ENCODE peak calls at places on chromosomes 7 and 10, in seven cellular contexts. F is heart left ventricle, S is lower lobe of right lung, W is body of pancreas, Y is sigmoid colon, H is left ventricle myocardium inferior, U is stomach. Q is an unnamed sample.
A peak's percentile ranks its signal among the peaks of the same experiment; 100 is the strongest.

GRCh38 chr10:101101488-101101887 is 29.6 kb upstream of the TLX1 start:
- DNase-seq in S (no peak), W (no peak), F (no peak), H (no peak), U (no peak), Y (no peak), Q (no peak)

GRCh38 chr10:111316607-111317006 is 239.8 kb downstream of the ADRA2A start:
- DNase-seq in H (no peak), F (no peak), S (no peak), W (no peak), Y (no peak), U (no peak), Q (no peak)

GRCh38 chr7:94367940-94368339 is 26.8 kb upstream of the COL1A2 start:
- DNase-seq in W (no peak), H (no peak), F (no peak), U (no peak), S (no peak), Y (no peak), Q (no peak)

GRCh38 chr10:98391578-98391991 is 23.4 kb downstream of the PYROXD2 start:
- DNase-seq in W (no peak), S (no peak), F (peak; percentile 69), U (no peak), Y (peak; percentile 85), H (peak; percentile 73), Q (no peak)

GRCh38 chr10:132204781-132205473 is 18.2 kb downstream of the DPYSL4 start:
- DNase-seq in S (peak; percentile 41), Y (no peak), F (peak; percentile 52), H (no peak), U (no peak), W (no peak), Q (no peak)

GRCh38 chr7:32588657-32589056 is 93.4 kb downstream of the AVL9 start:
- DNase-seq in F (no peak), W (no peak), H (no peak), S (no peak), U (no peak), Y (no peak), Q (no peak)

GRCh38 chr7:102063736-102064135 is 222.9 kb upstream of the SH2B2 start:
- DNase-seq in F (no peak), H (no peak), W (no peak), S (peak; percentile 56), Y (peak; percentile 56), U (peak; percentile 66), Q (peak; percentile 11)

GRCh38 chr10:33818343-33818742 is 483.9 kb upstream of the NRP1 start:
- DNase-seq in W (no peak), F (no peak), U (no peak), Y (no peak), S (no peak), H (no peak), Q (no peak)

GRCh38 chr7:117149692-117150091 is 173.2 kb downstream of the WNT2 start:
- DNase-seq in F (no peak), H (no peak), W (no peak), Y (no peak), U (no peak), S (no peak), Q (no peak)

GRCh38 chr10:92689663-92690210 is at the start of gene HHEX:
- DNase-seq in W (peak; percentile 71), F (peak; percentile 86), H (peak; percentile 61), Y (peak; percentile 77), S (peak; percentile 84), U (peak; percentile 72), Q (no peak)

GRCh38 chr10:22573820-22574569 is 140.4 kb downstream of the PIP4K2A start:
- DNase-seq in H (no peak), W (no peak), U (no peak), F (no peak), S (no peak), Y (no peak), Q (no peak)

GRCh38 chr7:114086906-114087651 is 168.3 kb upstream of the PPP1R3A start:
- DNase-seq in S (peak; percentile 46), U (no peak), F (no peak), Y (peak; percentile 69), H (no peak), W (peak; percentile 67), Q (no peak)

GRCh38 chr10:72702868-72703581 is 11.1 kb downstream of the MCU start:
- DNase-seq in S (no peak), F (no peak), U (no peak), Y (no peak), H (no peak), W (no peak), Q (no peak)

GRCh38 chr10:132563485-132564248 is 26.1 kb downstream of the INPP5A start:
- DNase-seq in U (no peak), W (no peak), F (no peak), Y (peak; percentile 75), H (no peak), S (no peak), Q (no peak)

GRCh38 chr10:31138026-31138553 is 106.4 kb upstream of the ZNF438 start:
- DNase-seq in U (no peak), F (no peak), W (no peak), S (no peak), H (no peak), Y (no peak), Q (no peak)

GRCh38 chr10:124717911-124718734 is 26.1 kb downstream of the FAM53B start:
- DNase-seq in H (no peak), S (no peak), F (peak; percentile 47), W (no peak), U (no peak), Y (no peak), Q (no peak)

GRCh38 chr7:129925416-129926002 is 27.3 kb downstream of the UBE2H start:
- DNase-seq in F (no peak), U (no peak), S (no peak), W (no peak), Y (peak; percentile 68), H (no peak), Q (no peak)

GRCh38 chr7:106425017-106425719 is 140.4 kb upstream of the NAMPT start:
- DNase-seq in F (no peak), H (peak; percentile 44), U (peak; percentile 78), S (peak; percentile 69), Y (peak; percentile 93), W (peak; percentile 63), Q (peak; percentile 98)

GRCh38 chr7:81317741-81318140 is 398.9 kb upstream of the SEMA3C start:
- DNase-seq in F (no peak), S (no peak), W (no peak), Y (no peak), H (no peak), U (no peak), Q (no peak)

GRCh38 chr10:98010939-98011685 is 19.3 kb downstream of the CRTAC1 start:
- DNase-seq in U (no peak), Y (no peak), S (no peak), W (no peak), H (no peak), F (no peak), Q (no peak)

GRCh38 chr7:122550545-122550944 is 148.4 kb downstream of the RNF133 start:
- DNase-seq in W (no peak), U (no peak), F (no peak), S (no peak), H (no peak), Y (no peak), Q (no peak)

GRCh38 chr10:44293842-44294241 is 91.1 kb downstream of the CXCL12 start:
- DNase-seq in U (no peak), F (no peak), W (no peak), S (peak; percentile 69), H (peak; percentile 60), Y (peak; percentile 86), Q (peak; percentile 88)

GRCh38 chr10:114024876-114025609 is 18.6 kb upstream of the ADRB1 start:
- DNase-seq in W (no peak), S (no peak), U (no peak), H (no peak), F (no peak), Y (no peak), Q (no peak)

GRCh38 chr7:115679976-115680375 is 350.6 kb downstream of the TFEC start:
- DNase-seq in W (peak; percentile 37), U (no peak), H (no peak), S (no peak), F (no peak), Y (no peak), Q (no peak)

GRCh38 chr7:3979956-3980643 is 679.0 kb downstream of the SDK1 start:
- DNase-seq in F (no peak), Y (no peak), H (no peak), S (no peak), U (no peak), W (no peak), Q (no peak)

GRCh38 chr10:125940515-125940914 is 44.2 kb downstream of the FANK1 start:
- DNase-seq in W (peak; percentile 31), S (no peak), F (no peak), Y (no peak), U (no peak), H (no peak), Q (no peak)

GRCh38 chr10:119270893-119271361 is 63.6 kb downstream of the GRK5 start:
- DNase-seq in U (peak; percentile 91), Y (no peak), F (peak; percentile 92), H (peak; percentile 87), S (peak; percentile 92), W (peak; percentile 65), Q (no peak)

DNA sequence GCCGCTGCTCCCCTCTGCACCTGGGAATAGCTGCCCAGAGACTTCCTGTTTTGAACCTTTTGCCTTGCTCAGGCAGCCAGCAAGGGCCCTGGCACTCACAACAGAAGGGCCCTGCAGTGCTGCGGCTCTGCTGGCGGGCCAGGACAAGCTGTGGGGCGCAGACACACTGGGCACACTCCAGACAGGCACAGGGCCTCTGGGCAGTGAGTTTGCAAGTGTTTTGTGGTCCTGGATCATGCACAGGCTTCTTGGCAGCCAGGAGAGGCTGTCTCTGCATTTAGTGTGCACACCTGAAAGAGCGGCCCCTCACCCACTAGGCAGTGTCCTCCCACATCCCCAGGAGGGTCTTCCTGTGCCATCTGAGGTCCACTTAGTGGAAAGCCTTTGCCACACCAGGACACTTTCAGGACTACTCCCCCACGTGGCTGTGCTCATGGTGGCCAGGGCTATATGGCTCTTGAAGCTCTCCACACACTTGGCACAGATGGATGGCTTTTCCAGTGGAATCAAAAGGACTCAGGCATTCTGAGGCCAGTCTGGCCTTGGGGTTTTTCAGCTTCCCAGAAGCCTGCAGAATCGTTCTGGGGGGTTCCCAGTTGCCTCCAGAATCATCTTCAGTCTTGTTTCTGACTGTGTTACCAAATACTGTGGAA is 5.0 kb upstream of the ATP6V0E2 start:
- DNase-seq in S (no peak), W (no peak), H (no peak), F (peak; percentile 47), U (no peak), Y (no peak), Q (no peak)
- TF ChIP-seq CTCF in S (no peak), W (no peak), H (peak; percentile 14), F (no peak), U (no peak), Y (no peak), Q (no peak)

GRCh38 chr7:107874097-107874496 is 16.9 kb upstream of the DLD start:
- DNase-seq in U (no peak), Y (no peak), H (no peak), W (no peak), F (no peak), S (no peak), Q (no peak)
- H3K27ac ChIP-seq in U (no peak overlapping the region), Y (peak overlapping the region; percentile 46), H (no peak overlapping the region), W (no peak overlapping the region), F (no peak overlapping the region), S (no peak overlapping the region), Q (no peak overlapping the region)

GRCh38 chr7:35430547-35431153 is 176.8 kb upstream of the TBX20 start:
- DNase-seq in Y (no peak), H (no peak), S (no peak), U (no peak), W (no peak), F (no peak), Q (no peak)
- H3K9me3 ChIP-seq in Y (no peaks in the 10 kb centered on the region), H (peaks cover 39% of the 10 kb centered on the region), S (no peaks in the 10 kb centered on the region), U (peaks cover 14% of the 10 kb centered on the region), W (no peaks in the 10 kb centered on the region), F (peaks cover 12% of the 10 kb centered on the region), Q (no peaks in the 10 kb centered on the region)

GRCh38 chr7:38424750-38425463 is 151.5 kb upstream of the TARP start:
- DNase-seq in F (no peak), U (no peak), S (no peak), H (no peak), Y (no peak), W (no peak), Q (no peak)
- TF ChIP-seq CTCF in F (no peak), U (no peak), S (no peak), H (no peak), Y (no peak), W (no peak), Q (peak; percentile 26)

Q was measured in AG04450.